ENCODE peak calls at places on chromosomes 5 and 9, in six cellular contexts. P is WTC11; H is sigmoid colon; T is NCI-H1694 treated with DMSO at 0.1 percent for 48 hours; M is activated naive CD4-positive, alpha-beta T cell treated with Interleukin-2 at 50 U/mL for 16 hours; Z is H9. Y is an unnamed sample.

GRCh38 chr5:100846722-100847121 is 56.4 kb downstream of the ST8SIA4 start:
- DNase-seq in P (no peak), H (no peak), T (no peak), M (no peak), Z (no peak), Y (no peak)

GRCh38 chr5:149261246-149261645 is 10.4 kb upstream of the AFAP1L1 start:
- DNase-seq in Z (no peak), T (no peak), M (no peak), P (no peak), H (no peak), Y (no peak)

GRCh38 chr5:175718401-175719108 is 60.7 kb downstream of the HRH2 start:
- DNase-seq in T (peak), M (peak), P (peak), Z (no peak), H (peak), Y (peak)

GRCh38 chr5:36128795-36129194 is 22.9 kb downstream of the LMBRD2 start:
- DNase-seq in M (no peak), H (no peak), Z (no peak), T (no peak), P (no peak), Y (no peak)

GRCh38 chr5:2207966-2208544 is 325.3 kb upstream of the IRX4 start:
- DNase-seq in T (no peak), P (peak), H (no peak), M (no peak), Z (peak), Y (peak)

GRCh38 chr9:116155700-116156045 is 2.1 kb downstream of the PAPPA start:
- DNase-seq in T (peak), Z (no peak), M (no peak), P (no peak), H (no peak), Y (no peak)

GRCh38 chr5:6404129-6404528 is 25.8 kb upstream of the MED10 start:
- DNase-seq in M (no peak), T (no peak), P (no peak), H (no peak), Z (no peak), Y (no peak)

GRCh38 chr9:129626944-129627297 is 958 bp downstream of the NTMT1 start:
- DNase-seq in M (no peak), H (no peak), Z (no peak), T (no peak), P (no peak), Y (no peak)

GRCh38 chr5:53997736-53998627 is 312.4 kb downstream of the ARL15 start:
- DNase-seq in P (no peak), H (no peak), T (no peak), M (no peak), Z (no peak), Y (no peak)

GRCh38 chr9:77916410-77916819 is 115.2 kb downstream of the GNAQ start:
- DNase-seq in P (no peak), H (no peak), T (no peak), M (no peak), Z (no peak), Y (no peak)